ENCODE peak calls at places on chromosomes 3 and 15, in four cellular contexts. A is HepG2, Z is K562, D is GM12878. X is an unnamed sample.
A peak's percentile ranks its signal among the peaks of the same experiment; 100 is the strongest.

GRCh38 chr15:48352474-48353072 is 21.3 kb downstream of the DUT start:
- DNase-seq in A (peak; percentile 72), Z (peak; percentile 56), D (no peak), X (peak; percentile 52)

GRCh38 chr3:141050913-141051632 is at the start of gene SPSB4:
- DNase-seq in A (peak; percentile 14), Z (no peak), D (no peak), X (peak; percentile 87)

GRCh38 chr3:180875071-180875698 is 37.3 kb upstream of the FXR1 start:
- DNase-seq in A (no peak), Z (no peak), D (no peak), X (no peak)

GRCh38 chr3:10964537-10965167 is 27.9 kb upstream of the SLC6A1 start:
- DNase-seq in A (no peak), Z (peak; percentile 69), D (no peak), X (peak; percentile 48)

GRCh38 chr3:60742606-60743145 is 508.6 kb downstream of the FHIT start:
- DNase-seq in A (peak; percentile 25), Z (peak; percentile 3), D (no peak), X (peak; percentile 75)

GRCh38 chr15:27690290-27690689 is 408.8 kb downstream of the OCA2 start:
- DNase-seq in A (no peak), Z (no peak), D (no peak), X (no peak)

GRCh38 chr3:61371123-61371522 is 119.9 kb upstream of the FHIT start:
- DNase-seq in A (peak; percentile 10), Z (peak; percentile 24), D (no peak), X (peak; percentile 36)

GRCh38 chr3:9279959-9280358 is 30.5 kb upstream of the SRGAP3 start:
- DNase-seq in A (no peak), Z (no peak), D (no peak), X (no peak)

GRCh38 chr15:31382693-31383005 is 56.0 kb downstream of the KLF13 start:
- DNase-seq in A (no peak), Z (no peak), D (no peak), X (no peak)

GRCh38 chr3:125128861-125129501 is 73.2 kb upstream of the HEG1 start:
- DNase-seq in A (peak; percentile 16), Z (no peak), D (no peak), X (no peak)

GRCh38 chr15:70513818-70514217 is 249.5 kb downstream of the UACA start:
- DNase-seq in A (no peak), Z (no peak), D (no peak), X (no peak)

GRCh38 chr3:24688446-24689148 is 193.9 kb upstream of the THRB start:
- DNase-seq in A (peak; percentile 10), Z (no peak), D (no peak), X (no peak)

GRCh38 chr3:143239026-143239425 is 119.5 kb downstream of the CHST2 start:
- DNase-seq in A (no peak), Z (no peak), D (no peak), X (no peak)

GRCh38 chr3:10322355-10322715 is 1.4 kb upstream of the SEC13 start:
- DNase-seq in A (no peak), Z (peak; percentile 72), D (no peak), X (peak; percentile 44)

GRCh38 chr3:78846688-78847087 is 921.1 kb downstream of the ROBO1 start:
- DNase-seq in A (no peak), Z (no peak), D (no peak), X (no peak)

GRCh38 chr3:43995929-43996378 is 245.7 kb upstream of the TOPAZ1 start:
- DNase-seq in A (no peak), Z (no peak), D (no peak), X (no peak)

GRCh38 chr15:93110502-93111040 is 21.6 kb upstream of the RGMA start:
- DNase-seq in A (no peak), Z (no peak), D (no peak), X (no peak)

GRCh38 chr3:79329154-79329553 is 438.6 kb downstream of the ROBO1 start:
- DNase-seq in A (no peak), Z (no peak), D (no peak), X (no peak)

GRCh38 chr15:36831915-36832310 is 252.5 kb downstream of the CDIN1 start:
- DNase-seq in A (no peak), Z (no peak), D (no peak), X (no peak)

GRCh38 chr15:85757073-85757938 is 37.4 kb downstream of the KLHL25 start:
- DNase-seq in A (no peak), Z (no peak), D (no peak), X (no peak)

GRCh38 chr3:32420138-32420981 is 28.7 kb downstream of the CMTM7 start:
- DNase-seq in A (peak; percentile 89), Z (no peak), D (peak; percentile 56), X (no peak)

GRCh38 chr3:149128856-149129255 is 582 bp upstream of the HPS3 start:
- DNase-seq in A (no peak), Z (no peak), D (no peak), X (no peak)

GRCh38 chr15:95295905-95296618 is 1034.4 kb upstream of the NR2F2 start:
- DNase-seq in A (no peak), Z (no peak), D (no peak), X (no peak)

GRCh38 chr3:103048371-103048722 is 613.5 kb downstream of the ZPLD1 start:
- DNase-seq in A (no peak), Z (no peak), D (no peak), X (no peak)

GRCh38 chr3:190883141-190883540 is 20.6 kb upstream of the GMNC start:
- DNase-seq in A (no peak), Z (no peak), D (no peak), X (no peak)

GRCh38 chr3:174125267-174125844 is 727.8 kb downstream of the NLGN1 start:
- DNase-seq in A (peak; percentile 2), Z (no peak), D (no peak), X (peak; percentile 56)

GRCh38 chr3:32004111-32004790 is 22.7 kb downstream of the ZNF860 start:
- DNase-seq in A (no peak), Z (no peak), D (no peak), X (peak; percentile 28)

GRCh38 chr3:69406156-69406555 is 20.3 kb upstream of the FRMD4B start:
- DNase-seq in A (no peak), Z (no peak), D (no peak), X (no peak)

GRCh38 chr15:77497942-77498361 is 77.3 kb downstream of the HMG20A start:
- DNase-seq in A (no peak), Z (no peak), D (no peak), X (no peak)

GRCh38 chr3:45950686-45951600 is 7.7 kb downstream of the CXCR6 start:
- DNase-seq in A (no peak), Z (no peak), D (no peak), X (no peak)

GRCh38 chr3:56759532-56759931 is 42.2 kb downstream of the ARHGEF3 start:
- DNase-seq in A (no peak), Z (no peak), D (no peak), X (no peak)

GRCh38 chr3:56761887-56762605 is 39.7 kb downstream of the ARHGEF3 start:
- DNase-seq in A (no peak), Z (no peak), D (no peak), X (no peak)

GRCh38 chr3:56754753-56755365 is 46.9 kb downstream of the ARHGEF3 start:
- DNase-seq in A (no peak), Z (no peak), D (peak; percentile 34), X (no peak)

GRCh38 chr3:56761023-56761422 is 40.7 kb downstream of the ARHGEF3 start:
- DNase-seq in A (no peak), Z (no peak), D (no peak), X (no peak)

DNA sequence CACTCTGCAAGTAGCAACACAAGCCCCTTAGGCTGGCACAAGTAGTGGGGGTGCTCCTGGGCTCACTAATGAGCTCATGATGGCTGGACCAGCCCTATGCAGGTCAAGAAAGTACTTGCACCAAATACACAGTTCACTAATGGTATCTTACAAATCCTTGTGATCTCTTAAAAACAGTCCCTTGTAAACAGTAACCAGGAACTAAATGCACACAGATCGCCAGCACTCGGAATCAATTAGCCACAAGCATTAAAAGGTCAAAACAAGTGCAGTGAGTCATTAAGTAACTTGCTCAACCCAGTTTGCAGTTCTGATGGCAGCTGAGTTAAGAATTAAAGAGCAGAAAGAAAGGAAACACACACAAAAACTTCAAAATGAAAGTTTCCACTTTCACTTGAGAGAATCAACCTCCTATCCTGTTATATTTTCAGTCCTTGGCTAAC is 43.2 kb downstream of the ARHGEF3 start:
- DNase-seq in A (peak; percentile 86), Z (no peak), D (peak; percentile 87), X (no peak)
- TF ChIP-seq BHLHE40 in A (no peak), Z (no peak), D (peak; percentile 58), X (no peak)

GRCh38 chr15:53328341-53328740 is 431.1 kb downstream of the WDR72 start:
- DNase-seq in A (no peak), Z (no peak), D (no peak), X (no peak)
- TF ChIP-seq SP1 in A (no peak), Z (no peak), D (no peak), X (no peak)

GRCh38 chr3:158713094-158713499 is 19.2 kb downstream of the RARRES1 start:
- DNase-seq in A (no peak), Z (no peak), D (no peak), X (no peak)

GRCh38 chr3:158712443-158712842 is 19.8 kb downstream of the RARRES1 start:
- DNase-seq in A (no peak), Z (no peak), D (no peak), X (no peak)

GRCh38 chr3:158711886-158712285 is 20.4 kb downstream of the RARRES1 start:
- DNase-seq in A (no peak), Z (no peak), D (no peak), X (no peak)

GRCh38 chr3:158710601-158711000 is 21.7 kb downstream of the RARRES1 start:
- DNase-seq in A (no peak), Z (no peak), D (no peak), X (no peak)

GRCh38 chr3:158709666-158710083 is 22.6 kb downstream of the RARRES1 start:
- DNase-seq in A (no peak), Z (no peak), D (no peak), X (no peak)
- TF ChIP-seq FOXM1 in A (no peak), Z (no peak), D (no peak), X (no peak)

GRCh38 chr3:186790261-186790981 is 7.0 kb downstream of the EIF4A2 start:
- DNase-seq in A (peak; percentile 26), Z (no peak), D (no peak), X (no peak)
- TF ChIP-seq BHLHE40 in A (no peak), Z (no peak), D (no peak), X (no peak)

DNA sequence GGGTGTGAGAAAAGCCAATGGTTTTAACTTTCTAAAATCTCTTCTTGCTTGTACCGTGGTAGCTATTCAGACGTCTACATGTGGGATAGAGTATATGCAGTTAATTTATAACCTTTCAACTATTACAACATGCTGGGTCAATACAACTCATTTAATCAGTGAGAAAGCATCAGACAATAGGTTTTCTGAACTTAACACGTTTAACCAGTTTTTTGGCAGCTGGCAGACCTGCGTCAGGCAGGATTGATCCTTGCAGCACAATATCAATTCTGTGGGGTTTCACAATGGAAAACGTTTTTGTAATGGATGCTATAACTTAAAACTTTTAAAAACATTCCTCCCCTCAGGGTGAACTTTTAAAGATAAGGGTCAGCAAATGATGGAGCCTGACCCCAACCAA is 6.5 kb downstream of the GNB5 start:
- DNase-seq in A (peak; percentile 29), Z (no peak), D (no peak), X (no peak)
- TF ChIP-seq SP1 in A (no peak), Z (no peak), D (no peak), X (no peak)